ENCODE peak calls at places on chromosomes 7 and 10, in four cellular contexts. One of them, this sample, is unnamed.

GRCh38 chr7:142024547-142024946 is 28.9 kb downstream of the MGAM start:
- DNase-seq in heart left ventricle: no peak
- DNase-seq in transverse colon: no peak
- DNase-seq in epithelial cell of proximal tubule: no peak
- DNase-seq in this sample: no peak

GRCh38 chr10:70348228-70348850 is 34.1 kb downstream of the LRRC20 start:
- DNase-seq in heart left ventricle: no peak
- DNase-seq in transverse colon: no peak
- DNase-seq in epithelial cell of proximal tubule: no peak
- DNase-seq in this sample: no peak

GRCh38 chr10:123809632-123810031 is 82.0 kb downstream of the CPXM2 start:
- DNase-seq in heart left ventricle: no peak
- DNase-seq in transverse colon: no peak
- DNase-seq in epithelial cell of proximal tubule: no peak
- DNase-seq in this sample: no peak

GRCh38 chr10:103812004-103812403 is 43.4 kb downstream of the SH3PXD2A start:
- DNase-seq in heart left ventricle: no peak
- DNase-seq in transverse colon: peak; percentile 83
- DNase-seq in epithelial cell of proximal tubule: no peak
- DNase-seq in this sample: no peak

GRCh38 chr10:68075550-68076004 is 494 bp upstream of the HERC4 start:
- DNase-seq in heart left ventricle: no peak
- DNase-seq in transverse colon: no peak
- DNase-seq in epithelial cell of proximal tubule: no peak
- DNase-seq in this sample: no peak

GRCh38 chr7:134865001-134865845 is 85.8 kb downstream of the CALD1 start:
- DNase-seq in heart left ventricle: no peak
- DNase-seq in transverse colon: no peak
- DNase-seq in epithelial cell of proximal tubule: no peak
- DNase-seq in this sample: no peak

GRCh38 chr7:55409474-55410225 is 44.5 kb downstream of the LANCL2 start:
- DNase-seq in heart left ventricle: no peak
- DNase-seq in transverse colon: no peak
- DNase-seq in epithelial cell of proximal tubule: peak; percentile 51
- DNase-seq in this sample: no peak

GRCh38 chr7:14751461-14751860 is 151.1 kb downstream of the DGKB start:
- DNase-seq in heart left ventricle: no peak
- DNase-seq in transverse colon: no peak
- DNase-seq in epithelial cell of proximal tubule: no peak
- DNase-seq in this sample: no peak

GRCh38 chr7:29480934-29481625 is 82.6 kb upstream of the PRR15 start:
- DNase-seq in heart left ventricle: no peak
- DNase-seq in transverse colon: no peak
- DNase-seq in epithelial cell of proximal tubule: no peak
- DNase-seq in this sample: no peak

GRCh38 chr7:140506788-140507464 is 27.6 kb upstream of the MKRN1 start:
- DNase-seq in heart left ventricle: peak; percentile 79
- DNase-seq in transverse colon: peak; percentile 25
- DNase-seq in epithelial cell of proximal tubule: no peak
- DNase-seq in this sample: no peak

GRCh38 chr7:155377837-155378579 is 79.9 kb upstream of the EN2 start:
- DNase-seq in heart left ventricle: no peak
- DNase-seq in transverse colon: peak; percentile 22
- DNase-seq in epithelial cell of proximal tubule: no peak
- DNase-seq in this sample: no peak

GRCh38 chr10:88835095-88835909 is 16.3 kb downstream of the ANKRD22 start:
- DNase-seq in heart left ventricle: peak; percentile 81
- DNase-seq in transverse colon: peak; percentile 92
- DNase-seq in epithelial cell of proximal tubule: no peak
- DNase-seq in this sample: peak; percentile 38

GRCh38 chr10:3950676-3951275 is 165.8 kb upstream of the KLF6 start:
- DNase-seq in heart left ventricle: no peak
- DNase-seq in transverse colon: no peak
- DNase-seq in epithelial cell of proximal tubule: no peak
- DNase-seq in this sample: no peak

GRCh38 chr10:133187906-133188681 is 28.1 kb downstream of the KNDC1 start:
- DNase-seq in heart left ventricle: no peak
- DNase-seq in transverse colon: no peak
- DNase-seq in epithelial cell of proximal tubule: no peak
- DNase-seq in this sample: no peak

GRCh38 chr10:114172241-114172640 is 1.8 kb downstream of the CCDC186 start:
- DNase-seq in heart left ventricle: no peak
- DNase-seq in transverse colon: no peak
- DNase-seq in epithelial cell of proximal tubule: no peak
- DNase-seq in this sample: no peak

GRCh38 chr7:69465262-69465661 is 133.0 kb upstream of the AUTS2 start:
- DNase-seq in heart left ventricle: no peak
- DNase-seq in transverse colon: no peak
- DNase-seq in epithelial cell of proximal tubule: no peak
- DNase-seq in this sample: no peak

GRCh38 chr7:47581821-47582747 is at the start of gene TNS3:
- DNase-seq in heart left ventricle: no peak
- DNase-seq in transverse colon: peak; percentile 69
- DNase-seq in epithelial cell of proximal tubule: no peak
- DNase-seq in this sample: no peak

GRCh38 chr7:97499204-97499603 is 232.7 kb upstream of the TAC1 start:
- DNase-seq in heart left ventricle: no peak
- DNase-seq in transverse colon: peak; percentile 41
- DNase-seq in epithelial cell of proximal tubule: peak; percentile 9
- DNase-seq in this sample: peak; percentile 5

GRCh38 chr10:7412482-7413251 is 1.8 kb upstream of the SFMBT2 start:
- DNase-seq in heart left ventricle: peak; percentile 49
- DNase-seq in transverse colon: peak; percentile 38
- DNase-seq in epithelial cell of proximal tubule: no peak
- DNase-seq in this sample: no peak

GRCh38 chr7:98286093-98286525 is 4.6 kb downstream of the BRI3 start:
- DNase-seq in heart left ventricle: peak; percentile 63
- DNase-seq in transverse colon: peak; percentile 53
- DNase-seq in epithelial cell of proximal tubule: no peak
- DNase-seq in this sample: no peak

GRCh38 chr7:37930226-37930948 is 9.9 kb downstream of the EPDR1 start:
- DNase-seq in heart left ventricle: no peak
- DNase-seq in transverse colon: no peak
- DNase-seq in epithelial cell of proximal tubule: no peak
- DNase-seq in this sample: no peak

GRCh38 chr7:145643981-145644380 is 472.6 kb upstream of the CNTNAP2 start:
- DNase-seq in heart left ventricle: no peak
- DNase-seq in transverse colon: no peak
- DNase-seq in epithelial cell of proximal tubule: no peak
- DNase-seq in this sample: no peak

GRCh38 chr10:70500812-70501301 is 22.3 kb downstream of the PALD1 start:
- DNase-seq in heart left ventricle: peak; percentile 72
- DNase-seq in transverse colon: no peak
- DNase-seq in epithelial cell of proximal tubule: no peak
- DNase-seq in this sample: no peak

GRCh38 chr7:143279186-143280098 is 5.3 kb upstream of the TMEM139 start:
- DNase-seq in heart left ventricle: no peak
- DNase-seq in transverse colon: no peak
- DNase-seq in epithelial cell of proximal tubule: peak; percentile 51
- DNase-seq in this sample: peak; percentile 67

GRCh38 chr7:138890782-138891445 is 90.3 kb downstream of the KIAA1549 start:
- DNase-seq in heart left ventricle: no peak
- DNase-seq in transverse colon: no peak
- DNase-seq in epithelial cell of proximal tubule: peak; percentile 35
- DNase-seq in this sample: no peak

GRCh38 chr10:97067716-97068391 is 117.9 kb downstream of the SLIT1 start:
- DNase-seq in heart left ventricle: no peak
- DNase-seq in transverse colon: no peak
- DNase-seq in epithelial cell of proximal tubule: no peak
- DNase-seq in this sample: no peak

GRCh38 chr10:52334595-52334994 is 20.5 kb downstream of the DKK1 start:
- DNase-seq in heart left ventricle: no peak
- DNase-seq in transverse colon: no peak
- DNase-seq in epithelial cell of proximal tubule: no peak
- DNase-seq in this sample: no peak

GRCh38 chr7:24025094-24025493 is 258.9 kb upstream of the NPY start:
- DNase-seq in heart left ventricle: no peak
- DNase-seq in transverse colon: no peak
- DNase-seq in epithelial cell of proximal tubule: no peak
- DNase-seq in this sample: peak; percentile 2

DNA sequence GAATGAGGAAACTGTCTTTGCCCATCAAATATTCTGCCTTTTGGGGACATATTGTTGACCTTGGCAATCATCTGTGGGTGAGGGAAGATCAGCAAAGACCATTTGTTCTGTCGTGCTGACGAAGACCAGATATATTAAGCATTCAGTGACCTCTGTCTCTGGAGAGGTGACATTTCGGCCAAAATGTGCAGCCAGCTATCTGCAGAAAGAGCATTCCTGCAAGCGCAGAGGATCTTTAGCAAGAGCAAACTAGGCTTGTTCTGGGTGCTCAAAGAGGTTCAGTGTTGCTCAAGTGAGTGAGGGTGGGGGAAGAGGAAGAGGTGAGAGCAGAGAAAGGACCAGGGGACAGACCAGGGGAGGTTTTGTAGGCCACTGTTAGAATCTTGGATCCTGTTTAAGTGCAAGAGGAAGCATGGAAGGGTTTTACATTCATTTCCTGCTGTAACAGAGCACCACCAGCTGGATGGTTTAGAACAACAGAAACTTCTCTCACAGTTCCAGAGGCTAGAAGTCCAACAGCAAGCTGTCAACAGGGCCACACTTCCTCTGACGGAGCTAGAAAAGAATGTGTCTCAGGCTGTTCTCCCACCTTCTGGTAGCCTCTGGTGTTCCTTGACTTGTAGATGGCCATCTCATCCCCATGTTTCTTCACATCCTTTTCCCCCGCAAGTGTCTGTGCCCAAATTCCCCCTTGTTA is 11.2 kb downstream of the C10orf120 start:
- DNase-seq in heart left ventricle: peak; percentile 55
- DNase-seq in transverse colon: no peak
- DNase-seq in epithelial cell of proximal tubule: no peak
- DNase-seq in this sample: no peak
- TF ChIP-seq CTCF in heart left ventricle: no peak
- TF ChIP-seq CTCF in transverse colon: no peak
- TF ChIP-seq CTCF in epithelial cell of proximal tubule: peak; percentile 17
- TF ChIP-seq CTCF in this sample: no peak

GRCh38 chr10:111821876-111822275 is 361.7 kb downstream of the GPAM start:
- DNase-seq in heart left ventricle: no peak
- DNase-seq in transverse colon: no peak
- DNase-seq in epithelial cell of proximal tubule: no peak
- DNase-seq in this sample: no peak

GRCh38 chr10:111824128-111824527 is 359.4 kb downstream of the GPAM start:
- DNase-seq in heart left ventricle: no peak
- DNase-seq in transverse colon: no peak
- DNase-seq in epithelial cell of proximal tubule: no peak
- DNase-seq in this sample: no peak

GRCh38 chr10:111822661-111823060 is 360.9 kb downstream of the GPAM start:
- DNase-seq in heart left ventricle: no peak
- DNase-seq in transverse colon: no peak
- DNase-seq in epithelial cell of proximal tubule: no peak
- DNase-seq in this sample: no peak

DNA sequence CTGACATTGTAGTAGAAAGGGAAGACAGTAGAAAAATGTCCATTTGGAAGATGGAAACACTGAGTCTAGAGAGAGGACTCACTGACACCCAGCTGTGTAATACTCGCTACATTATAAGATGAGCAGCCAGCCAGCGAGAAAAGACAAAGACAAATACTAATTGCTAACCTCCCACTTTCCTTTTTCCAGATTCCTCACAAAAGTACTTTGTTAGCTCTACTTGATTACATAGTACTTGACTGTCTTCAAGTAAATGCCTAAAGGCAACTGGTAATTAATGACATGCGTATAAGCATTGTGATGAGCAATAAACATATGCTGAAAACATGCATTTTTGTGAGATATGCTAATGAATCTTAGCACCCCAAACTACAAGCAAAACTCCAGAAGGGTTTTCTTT is 363.1 kb downstream of the GPAM start:
- DNase-seq in heart left ventricle: no peak
- DNase-seq in transverse colon: no peak
- DNase-seq in epithelial cell of proximal tubule: no peak
- DNase-seq in this sample: no peak
- H3K4me3 ChIP-seq in heart left ventricle: no peak overlapping the region
- H3K4me3 ChIP-seq in transverse colon: no peak overlapping the region
- H3K4me3 ChIP-seq in epithelial cell of proximal tubule: no peak overlapping the region
- H3K4me3 ChIP-seq in this sample: no peak overlapping the region

GRCh38 chr10:86699541-86699940 is 31.2 kb downstream of the LDB3 start:
- DNase-seq in heart left ventricle: no peak
- DNase-seq in transverse colon: no peak
- DNase-seq in epithelial cell of proximal tubule: no peak
- DNase-seq in this sample: no peak
- TF ChIP-seq CTCF in heart left ventricle: no peak
- TF ChIP-seq CTCF in transverse colon: no peak
- TF ChIP-seq CTCF in epithelial cell of proximal tubule: no peak
- TF ChIP-seq CTCF in this sample: no peak

GRCh38 chr7:26091933-26092332 is 60.1 kb upstream of the NFE2L3 start:
- DNase-seq in heart left ventricle: no peak
- DNase-seq in transverse colon: no peak
- DNase-seq in epithelial cell of proximal tubule: no peak
- DNase-seq in this sample: no peak

GRCh38 chr7:26093023-26093422 is 59.0 kb upstream of the NFE2L3 start:
- DNase-seq in heart left ventricle: no peak
- DNase-seq in transverse colon: no peak
- DNase-seq in epithelial cell of proximal tubule: no peak
- DNase-seq in this sample: no peak

GRCh38 chr7:26085771-26086170 is 66.2 kb upstream of the NFE2L3 start:
- DNase-seq in heart left ventricle: no peak
- DNase-seq in transverse colon: no peak
- DNase-seq in epithelial cell of proximal tubule: no peak
- DNase-seq in this sample: no peak

GRCh38 chr7:26087321-26088091 is 64.5 kb upstream of the NFE2L3 start:
- DNase-seq in heart left ventricle: no peak
- DNase-seq in transverse colon: no peak
- DNase-seq in epithelial cell of proximal tubule: no peak
- DNase-seq in this sample: no peak

DNA sequence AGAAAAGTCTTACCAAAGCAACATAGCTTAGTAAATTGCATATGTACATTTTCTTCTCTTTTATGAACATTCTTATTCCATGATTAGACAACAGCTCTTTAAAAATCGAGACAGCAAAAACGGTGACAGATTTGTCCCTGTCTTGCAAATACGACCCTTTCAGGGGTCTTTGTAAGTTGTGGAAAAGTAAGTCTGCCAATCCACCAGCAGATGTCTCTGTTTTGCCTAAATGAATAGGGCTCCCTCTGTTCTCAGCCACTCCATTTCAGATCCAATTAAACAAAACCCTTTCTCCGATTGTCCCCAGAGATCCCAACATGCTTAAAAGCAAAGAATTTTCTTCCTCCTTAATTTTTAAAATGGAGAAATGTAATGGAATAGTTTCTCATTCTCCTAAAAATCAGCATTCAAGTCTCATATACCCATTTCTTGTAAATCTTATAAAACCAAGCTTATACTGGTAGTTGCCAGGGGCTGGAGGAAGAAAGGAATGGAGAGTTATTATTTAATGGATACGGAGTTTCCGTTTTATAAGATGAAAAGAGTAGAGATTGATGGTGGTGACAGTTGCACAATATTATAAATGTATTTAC is 61.0 kb upstream of the NFE2L3 start:
- DNase-seq in heart left ventricle: no peak
- DNase-seq in transverse colon: no peak
- DNase-seq in epithelial cell of proximal tubule: peak; percentile 31
- DNase-seq in this sample: peak; percentile 31
- H3K4me3 ChIP-seq in heart left ventricle: no peak overlapping the region
- H3K4me3 ChIP-seq in transverse colon: no peak overlapping the region
- H3K4me3 ChIP-seq in epithelial cell of proximal tubule: no peak overlapping the region
- H3K4me3 ChIP-seq in this sample: no peak overlapping the region

GRCh38 chr10:131569851-131570715 is 258.6 kb upstream of the TCERG1L start:
- DNase-seq in heart left ventricle: no peak
- DNase-seq in transverse colon: no peak
- DNase-seq in epithelial cell of proximal tubule: no peak
- DNase-seq in this sample: no peak
- TF ChIP-seq CTCF in heart left ventricle: no peak
- TF ChIP-seq CTCF in transverse colon: no peak
- TF ChIP-seq CTCF in epithelial cell of proximal tubule: no peak
- TF ChIP-seq CTCF in this sample: no peak